ENCODE peak calls at places on chromosomes 16 and 17, in six cellular contexts. E, C, P, I, Y and R are unnamed samples.

GRCh38 chr16:10205688-10206087 is 23.5 kb upstream of the GRIN2A start:
- DNase-seq in E (no peak), P (no peak), I (no peak), Y (no peak), C (no peak), R (no peak)

GRCh38 chr16:22337045-22337444 is 37.4 kb downstream of the CDR2 start:
- DNase-seq in P (no peak), C (no peak), E (no peak), Y (no peak), I (no peak), R (no peak)

GRCh38 chr16:16083421-16084156 is 134.2 kb downstream of the ABCC1 start:
- DNase-seq in C (no peak), E (no peak), I (no peak), Y (no peak), P (no peak), R (no peak)

GRCh38 chr17:57281887-57282653 is 25.7 kb downstream of the MSI2 start:
- DNase-seq in P (no peak), Y (no peak), I (no peak), C (no peak), E (no peak), R (no peak)

GRCh38 chr17:77707546-77707945 is 251.0 kb upstream of the TNRC6C start:
- DNase-seq in Y (no peak), P (no peak), C (no peak), I (no peak), E (no peak), R (peak)

GRCh38 chr17:80771612-80772005 is 220.0 kb upstream of the CHMP6 start:
- DNase-seq in P (no peak), I (no peak), E (no peak), Y (no peak), C (no peak), R (no peak)

GRCh38 chr17:38421224-38421841 is 6.9 kb upstream of the ARHGAP23 start:
- DNase-seq in C (no peak), I (no peak), Y (no peak), E (no peak), P (no peak), R (peak)

GRCh38 chr17:61225178-61225577 is 174.5 kb upstream of the TBX2 start:
- DNase-seq in I (no peak), E (no peak), Y (no peak), C (no peak), P (no peak), R (no peak)

GRCh38 chr17:5364156-5364555 is 55.3 kb downstream of the NUP88 start:
- DNase-seq in I (no peak), E (no peak), P (no peak), C (no peak), Y (no peak), R (no peak)

GRCh38 chr17:60231234-60231633 is 81.5 kb downstream of the CA4 start:
- DNase-seq in I (no peak), E (no peak), P (peak), C (no peak), Y (no peak), R (no peak)

GRCh38 chr17:219696-220095 is 38.2 kb upstream of the DOC2B start:
- DNase-seq in Y (no peak), C (no peak), E (no peak), P (no peak), I (no peak), R (no peak)

GRCh38 chr17:68356949-68357455 is 65.7 kb downstream of the ARSG start:
- DNase-seq in E (no peak), P (no peak), C (no peak), I (no peak), Y (no peak), R (no peak)

GRCh38 chr17:50627782-50628601 is 6.7 kb upstream of the ABCC3 start:
- DNase-seq in I (no peak), C (no peak), E (no peak), Y (no peak), P (no peak), R (no peak)

GRCh38 chr17:63675231-63675606 is 24.7 kb downstream of the LIMD2 start:
- DNase-seq in Y (no peak), I (no peak), E (no peak), C (no peak), P (no peak), R (no peak)

GRCh38 chr16:85359147-85359822 is 247.0 kb upstream of the CIBAR2 start:
- DNase-seq in I (no peak), C (no peak), E (no peak), Y (no peak), P (no peak), R (no peak)

GRCh38 chr17:78946631-78947030 is 21.4 kb upstream of the TIMP2 start:
- DNase-seq in Y (no peak), C (no peak), P (no peak), E (no peak), I (no peak), R (no peak)

GRCh38 chr16:83356266-83356665 is 451.5 kb upstream of the HSBP1 start:
- DNase-seq in Y (no peak), E (no peak), P (peak), I (no peak), C (no peak), R (no peak)

GRCh38 chr16:88700636-88701482 is 5.3 kb downstream of the RNF166 start:
- DNase-seq in Y (peak), P (no peak), E (peak), C (peak), I (peak), R (no peak)

GRCh38 chr16:9258423-9259051 is 167.1 kb downstream of the HAPSTR1 start:
- DNase-seq in P (peak), C (no peak), Y (no peak), E (no peak), I (peak), R (peak)

GRCh38 chr17:82397449-82398335 is 20.5 kb upstream of the HEXD start:
- DNase-seq in E (no peak), P (no peak), Y (no peak), C (no peak), I (no peak), R (no peak)

GRCh38 chr17:43356999-43357398 is 41.8 kb upstream of the ARL4D start:
- DNase-seq in C (no peak), P (no peak), I (no peak), E (no peak), Y (no peak), R (no peak)

GRCh38 chr17:70767102-70767701 is 597.9 kb downstream of the KCNJ2 start:
- DNase-seq in P (peak), Y (no peak), I (no peak), C (no peak), E (no peak), R (no peak)

GRCh38 chr17:57295526-57296023 is 39.3 kb downstream of the MSI2 start:
- DNase-seq in Y (no peak), P (no peak), E (no peak), C (no peak), I (no peak), R (no peak)

GRCh38 chr17:16121915-16122314 is 93.4 kb downstream of the NCOR1 start:
- DNase-seq in Y (no peak), E (no peak), C (no peak), P (no peak), I (no peak), R (no peak)

GRCh38 chr17:61139219-61139618 is 260.4 kb upstream of the TBX2 start:
- DNase-seq in C (peak), P (no peak), E (peak), Y (no peak), I (no peak), R (no peak)

GRCh38 chr16:81834868-81835267 is 55.8 kb downstream of the PLCG2 start:
- DNase-seq in Y (no peak), P (no peak), E (no peak), C (no peak), I (no peak), R (no peak)

GRCh38 chr17:17032131-17032692 is 10.0 kb upstream of the MPRIP start:
- DNase-seq in P (no peak), C (no peak), I (no peak), E (no peak), Y (no peak), R (no peak)

GRCh38 chr17:49434821-49435581 is 20.3 kb upstream of the PHB1 start:
- DNase-seq in I (no peak), C (peak), E (no peak), P (peak), Y (no peak), R (no peak)

GRCh38 chr17:42653179-42654124 is 5.6 kb upstream of the TUBG2 start:
- DNase-seq in Y (no peak), E (no peak), C (no peak), P (no peak), I (no peak), R (peak)

GRCh38 chr17:29593546-29594440 is 861 bp downstream of the ANKRD13B start:
- DNase-seq in E (no peak), Y (no peak), P (no peak), I (no peak), C (no peak), R (no peak)

GRCh38 chr17:78406396-78406795 is 27.9 kb downstream of the PGS1 start:
- DNase-seq in E (no peak), Y (no peak), C (no peak), I (no peak), P (no peak), R (no peak)

GRCh38 chr17:72839086-72839728 is 253.3 kb downstream of the SLC39A11 start:
- DNase-seq in E (no peak), P (no peak), I (no peak), Y (no peak), C (no peak), R (no peak)

GRCh38 chr17:20153231-20153630 is 144.1 kb downstream of the SPECC1 start:
- DNase-seq in P (no peak), I (no peak), C (no peak), Y (no peak), E (no peak), R (no peak)

GRCh38 chr17:59558953-59559352 is 6.5 kb upstream of the DHX40 start:
- DNase-seq in E (no peak), Y (no peak), C (no peak), I (no peak), P (no peak), R (no peak)

GRCh38 chr17:35117984-35118383 is 1.7 kb downstream of the RAD51D start:
- DNase-seq in P (peak), C (no peak), Y (no peak), I (no peak), E (peak), R (no peak)

GRCh38 chr16:66606000-66606751 is 1.7 kb downstream of the CMTM3 start:
- DNase-seq in E (no peak), C (peak), P (no peak), I (no peak), Y (no peak), R (no peak)

GRCh38 chr16:66481943-66482390 is 54.9 kb downstream of the BEAN1 start:
- DNase-seq in I (no peak), P (no peak), Y (no peak), E (no peak), C (peak), R (no peak)